ENCODE peak calls at places on chromosome 13, in four cellular contexts. One of them, this sample, is unnamed.

GRCh38 chr13:48829536-48829935 is 146.2 kb upstream of the FNDC3A start:
- DNase-seq in astrocyte: no peak
- DNase-seq in mammary epithelial cell: no peak
- DNase-seq in A549: no peak
- DNase-seq in this sample: no peak

GRCh38 chr13:40292536-40292935 is 373.9 kb downstream of the FOXO1 start:
- DNase-seq in astrocyte: no peak
- DNase-seq in mammary epithelial cell: no peak
- DNase-seq in A549: no peak
- DNase-seq in this sample: no peak

GRCh38 chr13:106350208-106350607 is 185.3 kb downstream of the EFNB2 start:
- DNase-seq in astrocyte: no peak
- DNase-seq in mammary epithelial cell: no peak
- DNase-seq in A549: no peak
- DNase-seq in this sample: no peak

GRCh38 chr13:111346281-111346680 is 25.8 kb downstream of the TEX29 start:
- DNase-seq in astrocyte: no peak
- DNase-seq in mammary epithelial cell: no peak
- DNase-seq in A549: no peak
- DNase-seq in this sample: no peak

GRCh38 chr13:45542878-45543277 is 72.7 kb downstream of the ERICH6B start:
- DNase-seq in astrocyte: no peak
- DNase-seq in mammary epithelial cell: no peak
- DNase-seq in A549: no peak
- DNase-seq in this sample: no peak

GRCh38 chr13:84831666-84832657 is 949.7 kb upstream of the SLITRK1 start:
- DNase-seq in astrocyte: no peak
- DNase-seq in mammary epithelial cell: no peak
- DNase-seq in A549: no peak
- DNase-seq in this sample: no peak

GRCh38 chr13:23087884-23088283 is 92.9 kb upstream of the SGCG start:
- DNase-seq in astrocyte: no peak
- DNase-seq in mammary epithelial cell: no peak
- DNase-seq in A549: peak
- DNase-seq in this sample: peak

GRCh38 chr13:51000576-51001260 is 91.1 kb downstream of the RNASEH2B start:
- DNase-seq in astrocyte: peak
- DNase-seq in mammary epithelial cell: peak
- DNase-seq in A549: no peak
- DNase-seq in this sample: peak

GRCh38 chr13:114045113-114045735 is 71.3 kb upstream of the C13orf46 start:
- DNase-seq in astrocyte: no peak
- DNase-seq in mammary epithelial cell: no peak
- DNase-seq in A549: no peak
- DNase-seq in this sample: peak

GRCh38 chr13:95343944-95344343 is 42.7 kb upstream of the ABCC4 start:
- DNase-seq in astrocyte: no peak
- DNase-seq in mammary epithelial cell: no peak
- DNase-seq in A549: no peak
- DNase-seq in this sample: no peak

GRCh38 chr13:77386046-77386445 is 59.2 kb upstream of the MYCBP2 start:
- DNase-seq in astrocyte: peak
- DNase-seq in mammary epithelial cell: no peak
- DNase-seq in A549: no peak
- DNase-seq in this sample: no peak

GRCh38 chr13:23899555-23899954 is 2.3 kb upstream of the C1QTNF9B start:
- DNase-seq in astrocyte: peak
- DNase-seq in mammary epithelial cell: peak
- DNase-seq in A549: no peak
- DNase-seq in this sample: peak

GRCh38 chr13:82797876-82798275 is 1084.4 kb downstream of the SLITRK1 start:
- DNase-seq in astrocyte: no peak
- DNase-seq in mammary epithelial cell: no peak
- DNase-seq in A549: no peak
- DNase-seq in this sample: no peak

GRCh38 chr13:45456196-45456972 is 8.4 kb upstream of the COG3 start:
- DNase-seq in astrocyte: peak
- DNase-seq in mammary epithelial cell: peak
- DNase-seq in A549: no peak
- DNase-seq in this sample: peak

DNA sequence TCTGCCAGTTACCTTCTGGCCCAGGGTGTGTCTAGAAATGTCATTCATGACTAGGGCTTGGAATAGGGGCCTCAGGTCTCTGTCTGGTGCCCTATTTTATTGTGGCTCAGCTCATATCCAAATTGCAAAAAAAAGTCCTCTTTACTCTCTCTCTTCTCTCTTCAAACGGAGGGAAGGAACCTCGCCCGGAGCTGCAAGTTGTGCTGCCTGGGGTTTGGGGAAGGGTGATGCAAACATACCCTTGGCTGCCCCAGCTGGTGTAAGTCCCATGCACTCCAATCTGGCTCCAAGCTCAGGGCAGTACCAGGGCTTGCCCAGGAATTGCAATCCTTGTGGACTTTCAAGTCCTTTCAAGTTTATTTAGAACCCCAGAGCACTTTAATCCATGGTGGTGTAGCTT is 549.6 kb downstream of the PCDH17 start:
- DNase-seq in astrocyte: no peak
- DNase-seq in mammary epithelial cell: no peak
- DNase-seq in A549: no peak
- DNase-seq in this sample: no peak
- H3K4me2 ChIP-seq in astrocyte: no peak
- H3K4me2 ChIP-seq in mammary epithelial cell: no peak
- H3K4me2 ChIP-seq in A549: no peak
- H3K4me2 ChIP-seq in this sample: no peak

DNA sequence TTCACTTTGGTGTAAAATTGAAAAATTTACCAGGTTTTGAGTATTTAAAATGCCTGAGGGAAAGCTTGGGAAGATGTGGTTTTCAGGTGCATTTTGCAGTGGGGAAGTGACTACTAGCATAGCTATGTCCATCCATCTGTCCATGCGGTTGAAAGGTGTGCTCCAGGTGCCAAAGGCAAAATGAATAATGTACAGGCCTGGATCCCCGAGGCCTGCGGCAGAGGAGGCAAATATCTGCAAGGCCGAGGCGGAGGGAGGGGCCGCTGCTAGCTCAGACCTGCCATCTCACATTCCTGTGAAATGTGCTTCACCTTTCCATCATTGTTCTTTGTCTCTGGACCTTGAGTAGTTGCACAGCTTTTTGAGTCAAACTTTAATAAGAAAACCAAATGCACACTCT is 65.5 kb downstream of the ERCC5 start:
- DNase-seq in astrocyte: no peak
- DNase-seq in mammary epithelial cell: peak
- DNase-seq in A549: no peak
- DNase-seq in this sample: no peak
- H3K4me2 ChIP-seq in astrocyte: no peak
- H3K4me2 ChIP-seq in mammary epithelial cell: peak
- H3K4me2 ChIP-seq in A549: no peak
- H3K4me2 ChIP-seq in this sample: no peak

GRCh38 chr13:28406728-28407266 is 88.1 kb downstream of the FLT1 start:
- DNase-seq in astrocyte: no peak
- DNase-seq in mammary epithelial cell: no peak
- DNase-seq in A549: no peak
- DNase-seq in this sample: no peak

GRCh38 chr13:28396053-28396452 is 98.9 kb downstream of the FLT1 start:
- DNase-seq in astrocyte: no peak
- DNase-seq in mammary epithelial cell: no peak
- DNase-seq in A549: no peak
- DNase-seq in this sample: no peak

GRCh38 chr13:28401303-28402056 is 93.4 kb downstream of the FLT1 start:
- DNase-seq in astrocyte: peak
- DNase-seq in mammary epithelial cell: peak
- DNase-seq in A549: no peak
- DNase-seq in this sample: peak

GRCh38 chr13:28402057-28402381 is 92.9 kb downstream of the FLT1 start:
- DNase-seq in astrocyte: no peak
- DNase-seq in mammary epithelial cell: no peak
- DNase-seq in A549: no peak
- DNase-seq in this sample: no peak
- H3K4me2 ChIP-seq in astrocyte: no peak
- H3K4me2 ChIP-seq in mammary epithelial cell: no peak
- H3K4me2 ChIP-seq in A549: no peak
- H3K4me2 ChIP-seq in this sample: no peak

GRCh38 chr13:30735025-30735967 is at the start of gene ALOX5AP:
- DNase-seq in astrocyte: no peak
- DNase-seq in mammary epithelial cell: no peak
- DNase-seq in A549: no peak
- DNase-seq in this sample: no peak
- H3K4me2 ChIP-seq in astrocyte: peak
- H3K4me2 ChIP-seq in mammary epithelial cell: no peak
- H3K4me2 ChIP-seq in A549: peak
- H3K4me2 ChIP-seq in this sample: no peak

DNA sequence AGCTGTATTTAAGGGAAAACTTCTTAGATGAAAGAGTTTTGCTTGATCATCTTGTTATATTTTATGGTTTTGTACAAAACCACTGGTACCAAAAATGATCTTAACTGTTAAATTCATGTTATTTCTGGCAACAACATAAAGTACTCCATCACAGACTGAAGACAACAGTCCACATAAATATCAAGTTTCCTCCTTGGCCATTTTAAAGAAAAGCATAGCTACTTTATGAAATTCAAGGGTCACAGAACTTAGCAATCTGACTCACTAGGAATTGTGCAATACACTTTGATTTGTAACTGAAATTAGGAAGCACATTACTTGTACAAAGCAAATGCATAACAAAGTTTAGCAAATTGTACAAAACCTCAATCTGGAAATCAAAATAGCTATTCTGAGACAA is 66.2 kb downstream of the TBC1D4 start:
- DNase-seq in astrocyte: peak
- DNase-seq in mammary epithelial cell: peak
- DNase-seq in A549: no peak
- DNase-seq in this sample: peak
- H3K4me2 ChIP-seq in astrocyte: peak
- H3K4me2 ChIP-seq in mammary epithelial cell: no peak
- H3K4me2 ChIP-seq in A549: peak
- H3K4me2 ChIP-seq in this sample: peak

GRCh38 chr13:98697833-98698232 is 54.6 kb downstream of the SLC15A1 start:
- DNase-seq in astrocyte: no peak
- DNase-seq in mammary epithelial cell: no peak
- DNase-seq in A549: no peak
- DNase-seq in this sample: no peak
- H3K4me2 ChIP-seq in astrocyte: no peak
- H3K4me2 ChIP-seq in mammary epithelial cell: no peak
- H3K4me2 ChIP-seq in A549: no peak
- H3K4me2 ChIP-seq in this sample: no peak

DNA sequence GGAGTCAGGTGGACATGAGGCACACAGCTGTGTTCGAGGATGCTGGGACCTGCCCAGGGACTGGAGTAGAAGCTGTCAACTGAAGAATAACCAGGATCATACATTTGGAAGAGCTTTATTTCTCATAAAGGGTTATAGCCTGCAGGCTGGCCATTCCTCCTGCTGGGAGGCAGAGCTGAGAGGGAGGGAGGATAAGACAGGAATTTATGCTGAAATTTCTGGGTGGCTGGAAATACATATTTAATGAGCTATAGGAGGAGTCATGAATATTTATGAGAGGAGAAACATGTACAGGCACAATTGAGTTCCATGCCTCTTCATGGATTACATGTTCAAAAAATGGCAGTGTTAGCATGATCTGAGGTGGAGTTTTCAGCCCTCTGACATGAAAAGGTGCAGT is 151.9 kb downstream of the SHISA2 start:
- DNase-seq in astrocyte: no peak
- DNase-seq in mammary epithelial cell: no peak
- DNase-seq in A549: no peak
- DNase-seq in this sample: no peak
- H3K4me2 ChIP-seq in astrocyte: no peak
- H3K4me2 ChIP-seq in mammary epithelial cell: no peak
- H3K4me2 ChIP-seq in A549: no peak
- H3K4me2 ChIP-seq in this sample: no peak

GRCh38 chr13:99659234-99659633 is 158.0 kb downstream of the TM9SF2 start:
- DNase-seq in astrocyte: no peak
- DNase-seq in mammary epithelial cell: no peak
- DNase-seq in A549: no peak
- DNase-seq in this sample: no peak
- H3K4me2 ChIP-seq in astrocyte: no peak
- H3K4me2 ChIP-seq in mammary epithelial cell: no peak
- H3K4me2 ChIP-seq in A549: peak
- H3K4me2 ChIP-seq in this sample: no peak

GRCh38 chr13:100234524-100235136 is 145.7 kb downstream of the PCCA start:
- DNase-seq in astrocyte: peak
- DNase-seq in mammary epithelial cell: no peak
- DNase-seq in A549: peak
- DNase-seq in this sample: peak

GRCh38 chr13:100229603-100230002 is 140.7 kb downstream of the PCCA start:
- DNase-seq in astrocyte: no peak
- DNase-seq in mammary epithelial cell: no peak
- DNase-seq in A549: no peak
- DNase-seq in this sample: no peak

GRCh38 chr13:100230813-100231575 is 142.1 kb downstream of the PCCA start:
- DNase-seq in astrocyte: no peak
- DNase-seq in mammary epithelial cell: no peak
- DNase-seq in A549: no peak
- DNase-seq in this sample: no peak

GRCh38 chr13:100235311-100235901 is 146.5 kb downstream of the PCCA start:
- DNase-seq in astrocyte: peak
- DNase-seq in mammary epithelial cell: peak
- DNase-seq in A549: peak
- DNase-seq in this sample: peak

GRCh38 chr13:100234006-100234405 is 145.1 kb downstream of the PCCA start:
- DNase-seq in astrocyte: no peak
- DNase-seq in mammary epithelial cell: no peak
- DNase-seq in A549: no peak
- DNase-seq in this sample: no peak
- H3K4me2 ChIP-seq in astrocyte: peak
- H3K4me2 ChIP-seq in mammary epithelial cell: no peak
- H3K4me2 ChIP-seq in A549: peak
- H3K4me2 ChIP-seq in this sample: no peak

This sample was measured in fibroblast of lung.